ENCODE peak calls at places on chromosomes 11 and 22, in eight cellular contexts. C is activated CD4-positive, alpha-beta T cell treated with anti-CD3 and anti-CD28 coated beads, Interleukin-2, amount 50 U/mL, for 1 hour; V is natural killer cell; A is central memory CD4-positive, alpha-beta T cell; Y is midbrain; N is IMR-90; R is NCI-H748 treated with DMSO at 0.1 percent for 48 hours; I is stimulated activated CD4-positive, alpha-beta T cell treated with anti-CD3 and anti-CD28 coated beads, Interleukin-15, amount 100 ng/mL, for 48 hours. O is an unnamed sample.
A peak's percentile ranks its signal among the peaks of the same experiment; 100 is the strongest.

GRCh38 chr11:112345708-112346107 is 85.0 kb upstream of the PLET1 start:
- DNase-seq in C (no peak), V (no peak), A (no peak), Y (no peak), N (no peak), R (no peak), I (no peak), O (no peak)

GRCh38 chr11:76624515-76625379 is 45.8 kb downstream of the LRRC32 start:
- DNase-seq in C (no peak), V (no peak), A (no peak), Y (no peak), N (no peak), R (no peak), I (no peak), O (no peak)

GRCh38 chr11:71086687-71087258 is 165.6 kb downstream of the SHANK2 start:
- DNase-seq in C (no peak), V (no peak), A (no peak), Y (no peak), N (peak; percentile 10), R (peak; percentile 19), I (no peak), O (no peak)

GRCh38 chr11:108543316-108543955 is 45.3 kb upstream of the POGLUT3 start:
- DNase-seq in C (no peak), V (no peak), A (no peak), Y (no peak), N (no peak), R (no peak), I (no peak), O (no peak)

GRCh38 chr11:35065566-35065965 is 73.4 kb upstream of the CD44 start:
- DNase-seq in C (no peak), V (no peak), A (no peak), Y (no peak), N (peak; percentile 59), R (no peak), I (no peak), O (no peak)

GRCh38 chr11:124745835-124746620 is 6.0 kb downstream of the VSIG2 start:
- DNase-seq in C (peak; percentile 29), V (no peak), A (peak; percentile 16), Y (no peak), N (no peak), R (no peak), I (no peak), O (no peak)

GRCh38 chr11:59891781-59892181 is 13.2 kb downstream of the OOSP3 start:
- DNase-seq in C (no peak), V (no peak), A (no peak), Y (no peak), N (no peak), R (no peak), I (no peak), O (no peak)

GRCh38 chr11:34929794-34930763 is 13.7 kb downstream of the PDHX start:
- DNase-seq in C (no peak), V (no peak), A (no peak), Y (no peak), N (no peak), R (no peak), I (no peak), O (no peak)

GRCh38 chr11:126039485-126040271 is 23.0 kb downstream of the CDON start:
- DNase-seq in C (no peak), V (no peak), A (no peak), Y (no peak), N (peak; percentile 5), R (no peak), I (no peak), O (no peak)

GRCh38 chr22:39664485-39665200 is 94.1 kb downstream of the CACNA1I start:
- DNase-seq in C (peak; percentile 22), V (no peak), A (no peak), Y (no peak), N (no peak), R (no peak), I (no peak), O (no peak)

GRCh38 chr11:77698896-77699295 is 61.3 kb upstream of the CLNS1A start:
- DNase-seq in C (no peak), V (no peak), A (no peak), Y (no peak), N (no peak), R (no peak), I (no peak), O (no peak)

GRCh38 chr11:96161271-96162089 is 181.5 kb downstream of the MAML2 start:
- DNase-seq in C (no peak), V (no peak), A (no peak), Y (no peak), N (peak; percentile 68), R (no peak), I (no peak), O (no peak)

GRCh38 chr22:36922097-36922608 is 8.7 kb downstream of the CSF2RB start:
- DNase-seq in C (no peak), V (no peak), A (no peak), Y (no peak), N (no peak), R (no peak), I (no peak), O (no peak)

GRCh38 chr11:12902784-12903491 is 106.2 kb upstream of the RASSF10 start:
- DNase-seq in C (no peak), V (no peak), A (no peak), Y (no peak), N (no peak), R (no peak), I (no peak), O (no peak)

GRCh38 chr22:32700186-32700882 is 101.2 kb upstream of the TIMP3 start:
- DNase-seq in C (no peak), V (no peak), A (no peak), Y (no peak), N (peak; percentile 58), R (no peak), I (no peak), O (no peak)

GRCh38 chr11:72750556-72751292 is 1.5 kb downstream of the ARAP1 start:
- DNase-seq in C (no peak), V (no peak), A (no peak), Y (peak; percentile 46), N (no peak), R (no peak), I (no peak), O (no peak)

GRCh38 chr11:43913829-43914380 is 28.5 kb upstream of the C11orf96 start:
- DNase-seq in C (no peak), V (no peak), A (no peak), Y (no peak), N (no peak), R (no peak), I (no peak), O (no peak)

GRCh38 chr11:62343822-62344609 is 6.8 kb downstream of the ASRGL1 start:
- DNase-seq in C (no peak), V (no peak), A (no peak), Y (no peak), N (no peak), R (no peak), I (no peak), O (no peak)

GRCh38 chr11:119094816-119095065 is 6.9 kb downstream of the DPAGT1 start:
- DNase-seq in C (peak; percentile 48), V (peak; percentile 66), A (no peak), Y (peak; percentile 85), N (peak; percentile 86), R (no peak), I (no peak), O (peak; percentile 83)

GRCh38 chr11:1942541-1943260 is 4.4 kb upstream of the MRPL23 start:
- DNase-seq in C (no peak), V (no peak), A (no peak), Y (no peak), N (no peak), R (no peak), I (no peak), O (no peak)

GRCh38 chr11:123356539-123356938 is 73.5 kb upstream of the GRAMD1B start:
- DNase-seq in C (no peak), V (no peak), A (no peak), Y (no peak), N (no peak), R (no peak), I (no peak), O (no peak)